ENCODE peak calls at places on chromosomes 3 and 15, in eight cellular contexts. H is lower lobe of right lung; Z is CD8-positive, alpha-beta T cell; Q is astrocyte of the spinal cord; U is HFF-Myc; F is SK-N-SH; O is AG04450; I is WERI-Rb-1. X is an unnamed sample.

GRCh38 chr3:133460809-133461208 is 61.0 kb downstream of the BFSP2 start:
- DNase-seq in F (no peak), Z (no peak), O (no peak), I (no peak), Q (no peak), U (no peak), H (no peak), X (no peak)

GRCh38 chr15:32004249-32004648 is 26.1 kb upstream of the CHRNA7 start:
- DNase-seq in H (no peak), Q (no peak), F (no peak), O (no peak), U (no peak), I (no peak), Z (no peak), X (no peak)

GRCh38 chr15:43943511-43943910 is 116.7 kb downstream of the WDR76 start:
- DNase-seq in H (no peak), U (no peak), F (no peak), I (no peak), Q (peak), O (no peak), Z (no peak), X (no peak)

GRCh38 chr3:179071569-179072397 is at the start of gene ZMAT3:
- DNase-seq in H (peak), Q (peak), F (peak), Z (peak), U (peak), I (peak), O (peak), X (peak)

GRCh38 chr3:31979006-31979697 is 1.9 kb downstream of the OSBPL10 start:
- DNase-seq in Q (no peak), U (no peak), Z (no peak), O (no peak), I (no peak), H (no peak), F (no peak), X (no peak)

GRCh38 chr15:65382921-65383320 is 5.1 kb upstream of the IGDCC3 start:
- DNase-seq in Z (no peak), U (no peak), H (peak), Q (no peak), I (no peak), F (no peak), O (no peak), X (no peak)

GRCh38 chr3:31917303-31917903 is 63.7 kb downstream of the OSBPL10 start:
- DNase-seq in Z (no peak), Q (no peak), I (no peak), O (no peak), U (no peak), H (no peak), F (no peak), X (no peak)

GRCh38 chr3:117523407-117523806 is 813.8 kb downstream of the TUSC7 start:
- DNase-seq in Z (no peak), O (no peak), I (no peak), Q (no peak), U (no peak), H (no peak), F (no peak), X (no peak)

GRCh38 chr3:32217339-32217738 is 21.1 kb upstream of the CMTM8 start:
- DNase-seq in F (no peak), U (no peak), O (no peak), Z (no peak), Q (no peak), H (no peak), I (no peak), X (no peak)

GRCh38 chr15:98647026-98647773 is 1.1 kb upstream of the IGF1R start:
- DNase-seq in F (peak), Z (peak), U (no peak), Q (peak), H (peak), I (peak), O (no peak), X (peak)

GRCh38 chr3:111338059-111338698 is 203.8 kb upstream of the CD96 start:
- DNase-seq in H (no peak), F (peak), I (peak), Q (peak), O (peak), U (peak), Z (peak), X (peak)

GRCh38 chr3:23071758-23072157 is 131.4 kb upstream of the UBE2E2 start:
- DNase-seq in O (no peak), H (peak), I (no peak), Q (no peak), F (no peak), U (no peak), Z (no peak), X (no peak)

GRCh38 chr15:98727115-98728040 is 79.0 kb downstream of the IGF1R start:
- DNase-seq in O (peak), Q (peak), I (no peak), H (peak), U (peak), F (peak), Z (no peak), X (peak)

GRCh38 chr3:38002291-38002876 is 11.8 kb downstream of the VILL start:
- DNase-seq in F (no peak), H (no peak), O (no peak), Q (no peak), I (no peak), U (no peak), Z (no peak), X (no peak)

GRCh38 chr15:40955930-40956542 is 2.8 kb downstream of the CHAC1 start:
- DNase-seq in Z (no peak), H (no peak), F (no peak), Q (no peak), O (no peak), I (no peak), U (no peak), X (no peak)
- TF ChIP-seq CTCF in Z (no peak), H (no peak), F (no peak), Q (no peak), O (no peak), I (no peak), U (no peak), X (no peak)

GRCh38 chr3:166114448-166114847 is 277.2 kb upstream of the BCHE start:
- DNase-seq in Q (no peak), H (no peak), O (no peak), F (no peak), Z (no peak), U (no peak), I (no peak), X (peak)

GRCh38 chr3:166110102-166110501 is 272.9 kb upstream of the BCHE start:
- DNase-seq in O (no peak), I (no peak), U (no peak), Q (no peak), H (no peak), F (no peak), Z (no peak), X (no peak)

DNA sequence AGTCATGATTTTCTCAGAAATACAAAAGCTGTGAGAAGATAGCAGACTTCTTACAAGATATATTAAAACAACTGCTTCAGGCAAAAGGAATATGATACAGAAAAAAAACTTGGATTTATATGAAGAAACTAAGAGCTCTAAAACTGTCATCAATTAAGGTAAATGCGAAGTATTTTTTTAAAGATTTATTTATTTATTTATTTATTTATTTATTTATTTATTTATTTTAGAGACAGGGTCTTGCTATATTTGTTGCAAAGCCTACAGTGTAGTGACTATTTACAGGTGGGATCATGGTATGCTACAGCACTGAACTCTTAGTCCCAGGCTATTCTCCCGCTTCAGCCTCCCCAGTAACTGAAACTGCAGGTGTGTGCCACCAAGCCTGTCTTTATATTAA is 274.3 kb upstream of the BCHE start:
- DNase-seq in F (no peak), U (no peak), I (no peak), O (no peak), H (no peak), Z (no peak), Q (no peak), X (no peak)
- H3K4me3 ChIP-seq in F (no peak), U (no peak), I (no peak), O (no peak), H (no peak), Z (no peak), Q (no peak), X (no peak)

DNA sequence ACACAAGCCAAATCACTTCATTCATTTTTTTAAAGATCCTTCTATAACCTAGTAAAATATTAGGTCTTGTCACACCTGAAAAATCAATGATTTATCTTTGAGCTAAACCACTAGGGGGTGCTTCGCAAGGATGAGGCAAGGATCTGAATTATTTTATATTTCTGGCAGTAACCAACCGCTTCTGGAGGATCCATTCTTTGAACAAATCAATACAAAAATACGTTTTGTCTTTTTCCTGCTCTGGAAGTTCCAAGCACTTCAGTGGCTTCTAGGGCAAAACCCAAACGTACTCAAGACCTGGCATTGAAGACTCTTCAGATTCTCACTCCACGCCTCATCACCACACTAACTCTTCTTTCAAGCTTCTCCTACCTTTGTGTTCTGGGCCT is 486 bp downstream of the LSG1 start:
- DNase-seq in H (no peak), Q (peak), O (no peak), U (no peak), I (no peak), Z (peak), F (peak), X (peak)
- TF ChIP-seq CTCF in H (peak), Q (peak), O (peak), U (peak), I (peak), Z (peak), F (peak), X (peak)

GRCh38 chr15:51970132-51970817 is 1.3 kb downstream of the LEO1 start:
- DNase-seq in Z (no peak), O (no peak), I (no peak), Q (no peak), H (no peak), F (no peak), U (no peak), X (no peak)
- H3K4me3 ChIP-seq in Z (peak), O (peak), I (peak), Q (peak), H (peak), F (peak), U (peak), X (peak)

DNA sequence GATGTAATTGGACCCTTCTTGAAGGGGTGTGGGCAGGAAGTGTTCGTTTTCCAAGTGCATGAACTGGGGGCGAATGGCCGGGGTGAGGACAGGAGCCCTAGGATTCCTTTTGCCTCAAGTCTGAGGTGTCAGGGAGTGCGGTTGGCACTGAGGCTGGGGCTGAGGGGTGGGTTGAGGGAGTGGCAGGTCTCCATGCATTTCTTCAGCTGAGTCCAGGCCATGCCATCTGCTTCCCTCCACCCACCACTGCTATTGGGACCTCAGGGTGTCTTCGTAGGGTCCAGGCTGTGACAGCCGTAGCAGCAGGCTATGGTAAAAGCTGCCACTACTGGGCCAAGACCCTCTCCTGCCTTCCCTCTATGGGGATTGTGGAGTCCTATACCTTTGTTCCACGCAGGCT is 25.6 kb upstream of the TSPAN3 start:
- DNase-seq in H (no peak), I (no peak), F (no peak), U (no peak), Q (no peak), Z (no peak), O (no peak), X (no peak)
- TF ChIP-seq CTCF in H (no peak), I (no peak), F (no peak), U (no peak), Q (no peak), Z (no peak), O (no peak), X (no peak)